ENCODE peak calls at places on chromosomes 12 and 14, in five cellular contexts. Z is fibroblast of pulmonary artery, F is neuronal stem cell, N is PC-3, W is AG09309. P is an unnamed sample.

GRCh38 chr12:102513272-102513671 is 32.9 kb upstream of the IGF1 start:
- DNase-seq in W (no peak), Z (no peak), N (no peak), F (no peak), P (no peak)

GRCh38 chr12:50326636-50327284 is 43.4 kb upstream of the LIMA1 start:
- DNase-seq in Z (peak), W (no peak), F (no peak), N (peak), P (peak)

GRCh38 chr12:126567016-126567415 is 1501.8 kb downstream of the AACS start:
- DNase-seq in F (no peak), W (no peak), Z (no peak), N (no peak), P (no peak)

GRCh38 chr14:77306406-77307098 is 14.1 kb downstream of the POMT2 start:
- DNase-seq in F (no peak), W (no peak), Z (no peak), N (no peak), P (no peak)

GRCh38 chr14:47389520-47389919 is 285.9 kb downstream of the MDGA2 start:
- DNase-seq in W (no peak), N (no peak), Z (no peak), F (peak), P (no peak)

GRCh38 chr12:65327207-65328076 is 49.0 kb downstream of the MSRB3 start:
- DNase-seq in F (no peak), N (no peak), W (peak), Z (peak), P (no peak)

GRCh38 chr14:50667491-50668007 is 557 bp downstream of the SAV1 start:
- DNase-seq in Z (no peak), N (peak), F (peak), W (no peak), P (no peak)

GRCh38 chr14:49796025-49796424 is 28.1 kb downstream of the KLHDC2 start:
- DNase-seq in F (no peak), Z (no peak), N (peak), W (no peak), P (no peak)

GRCh38 chr12:69392146-69392928 is 32.8 kb downstream of the YEATS4 start:
- DNase-seq in N (no peak), F (no peak), W (no peak), Z (peak), P (no peak)

GRCh38 chr14:97328743-97329142 is 531.6 kb downstream of the VRK1 start:
- DNase-seq in W (no peak), Z (no peak), F (no peak), N (no peak), P (no peak)

P was measured in stromal cell of bone marrow.